ENCODE peak calls at places on chromosomes 6 and 20, in nine cellular contexts. B is IMR-90; Q is sigmoid colon; P is CD8-positive, alpha-beta T cell; D is neural progenitor cell; W is psoas muscle; V is fibroblast of lung; C is cardiac muscle cell; S is heart right ventricle. O is an unnamed sample.

GRCh38 chr20:3161316-3162079 is 1.8 kb upstream of the FASTKD5 start:
- DNase-seq in B (no peak), Q (no peak), W (no peak), S (no peak), P (no peak), C (no peak), V (no peak), D (no peak), O (no peak)

GRCh38 chr6:37077459-37078296 is 72.2 kb downstream of the FGD2 start:
- DNase-seq in W (peak), P (no peak), C (peak), D (peak), B (peak), Q (peak), S (peak), V (peak), O (peak)

GRCh38 chr6:27531772-27532459 is 59.0 kb upstream of the ZNF184 start:
- DNase-seq in B (no peak), C (no peak), Q (no peak), P (no peak), S (no peak), V (no peak), W (no peak), D (no peak), O (no peak)

GRCh38 chr6:10759312-10759839 is 11.8 kb downstream of the TMEM14B start:
- DNase-seq in P (no peak), D (peak), B (peak), S (no peak), Q (no peak), C (peak), V (peak), W (no peak), O (no peak)

GRCh38 chr6:155247618-155248017 is 16.2 kb upstream of the CLDN20 start:
- DNase-seq in V (peak), Q (no peak), P (no peak), W (no peak), D (no peak), C (no peak), B (peak), S (no peak), O (no peak)

GRCh38 chr20:31869942-31870702 is at the start of the genes DUSP15 and TTLL9:
- DNase-seq in S (peak), D (peak), B (no peak), W (no peak), V (no peak), Q (no peak), C (peak), P (no peak), O (peak)

GRCh38 chr6:49322861-49323260 is 140.2 kb downstream of the MMUT start:
- DNase-seq in B (no peak), C (no peak), P (no peak), Q (no peak), W (no peak), D (no peak), S (no peak), V (no peak), O (no peak)

GRCh38 chr6:136782021-136782770 is 10.1 kb downstream of the MAP3K5 start:
- DNase-seq in V (peak), C (no peak), B (peak), Q (no peak), S (no peak), W (no peak), D (no peak), P (no peak), O (no peak)

GRCh38 chr6:149031545-149032317 is 284.9 kb downstream of the UST start:
- DNase-seq in V (peak), P (no peak), Q (no peak), B (peak), W (no peak), C (no peak), S (no peak), D (no peak), O (no peak)

GRCh38 chr6:150723857-150724256 is 124.2 kb downstream of the PLEKHG1 start:
- DNase-seq in B (no peak), Q (no peak), W (no peak), P (no peak), C (no peak), S (no peak), V (no peak), D (no peak), O (no peak)

GRCh38 chr20:32034581-32035397 is 17.3 kb upstream of the HCK start:
- DNase-seq in C (no peak), W (no peak), S (no peak), P (no peak), B (no peak), D (peak), V (no peak), Q (no peak), O (peak)

GRCh38 chr6:22025468-22026159 is 271.2 kb downstream of the PRL start:
- DNase-seq in V (peak), S (peak), Q (no peak), B (peak), W (no peak), P (no peak), C (peak), D (peak), O (no peak)

GRCh38 chr6:133241901-133242760 is 974 bp downstream of the EYA4 start:
- DNase-seq in S (peak), Q (peak), C (peak), P (no peak), V (peak), D (peak), B (peak), W (peak), O (no peak)

GRCh38 chr6:4819706-4820283 is 43.6 kb downstream of the CDYL start:
- DNase-seq in C (no peak), Q (no peak), P (no peak), D (peak), S (no peak), V (no peak), W (no peak), B (peak), O (no peak)

GRCh38 chr6:30325150-30325872 is 1.4 kb upstream of the TRIM39 start:
- DNase-seq in B (peak), W (peak), C (no peak), S (no peak), V (peak), Q (peak), P (no peak), D (peak), O (peak)

GRCh38 chr6:51753635-51754034 is 333.8 kb downstream of the PKHD1 start:
- DNase-seq in V (no peak), S (no peak), B (no peak), P (no peak), Q (no peak), D (peak), C (peak), W (no peak), O (no peak)

GRCh38 chr20:3744806-3745685 is 12.6 kb downstream of the HSPA12B start:
- DNase-seq in S (peak), Q (peak), B (no peak), P (peak), V (no peak), W (peak), D (peak), C (peak), O (peak)

GRCh38 chr20:14761903-14762302 is 424.5 kb upstream of the FLRT3 start:
- DNase-seq in S (no peak), V (no peak), C (peak), W (no peak), P (no peak), B (no peak), D (no peak), Q (no peak), O (no peak)

GRCh38 chr20:63457737-63458136 is 14.7 kb downstream of the KCNQ2 start:
- DNase-seq in D (no peak), P (no peak), S (peak), B (no peak), V (peak), C (no peak), Q (no peak), W (no peak), O (no peak)

GRCh38 chr20:1920252-1920651 is 25.0 kb downstream of the SIRPA start:
- DNase-seq in B (no peak), Q (no peak), P (no peak), S (no peak), V (no peak), W (no peak), C (no peak), D (no peak), O (no peak)

GRCh38 chr6:157107915-157108651 is 215.2 kb downstream of the TMEM242 start:
- DNase-seq in Q (no peak), B (peak), S (no peak), V (peak), D (no peak), W (no peak), C (no peak), P (no peak), O (no peak)

GRCh38 chr6:41182069-41183034 is 18.6 kb downstream of the TREML2 start:
- DNase-seq in V (peak), B (peak), Q (no peak), C (peak), S (no peak), D (peak), P (peak), W (no peak), O (no peak)

GRCh38 chr6:111731404-111732195 is 125.9 kb upstream of the TRAF3IP2 start:
- DNase-seq in D (peak), S (no peak), Q (no peak), B (peak), P (no peak), V (no peak), C (no peak), W (no peak), O (no peak)

GRCh38 chr6:136415351-136416005 is 125.8 kb upstream of the BCLAF1 start:
- DNase-seq in C (no peak), D (no peak), P (no peak), W (no peak), S (no peak), B (peak), V (peak), Q (no peak), O (peak)

GRCh38 chr6:141562801-141563763 is 569.6 kb upstream of the GJE1 start:
- DNase-seq in C (peak), V (peak), P (peak), B (peak), W (peak), Q (peak), D (peak), S (peak), O (peak)

GRCh38 chr6:33176906-33177305 is 15.4 kb downstream of the COL11A2 start:
- DNase-seq in V (no peak), S (no peak), B (no peak), Q (no peak), W (no peak), P (no peak), C (no peak), D (no peak), O (no peak)

GRCh38 chr6:134398453-134398852 is 80.5 kb upstream of the SGK1 start:
- DNase-seq in V (no peak), B (no peak), W (no peak), S (no peak), C (no peak), P (no peak), D (no peak), Q (no peak), O (no peak)

GRCh38 chr20:48523191-48523757 is 304.5 kb downstream of the PREX1 start:
- DNase-seq in V (peak), C (peak), S (peak), W (no peak), B (peak), P (no peak), D (peak), Q (no peak), O (no peak)

GRCh38 chr6:43544461-43544860 is 27.6 kb downstream of the POLR1C start:
- DNase-seq in W (no peak), P (no peak), D (no peak), C (no peak), B (no peak), Q (no peak), S (no peak), V (no peak), O (no peak)

GRCh38 chr20:3785240-3786125 is 1.1 kb downstream of the CENPB start:
- DNase-seq in P (no peak), D (peak), Q (no peak), B (no peak), V (no peak), C (no peak), W (peak), S (peak), O (no peak)

GRCh38 chr20:40860487-40860902 is 168.1 kb upstream of the TOP1 start:
- DNase-seq in P (no peak), B (peak), S (no peak), Q (no peak), D (no peak), C (no peak), W (no peak), V (peak), O (no peak)

GRCh38 chr6:52995913-52996685 is 1.0 kb upstream of the GSTA4 start:
- DNase-seq in S (peak), D (peak), C (peak), P (peak), W (peak), Q (peak), B (peak), V (peak), O (peak)

GRCh38 chr6:166955121-166955864 is 1.1 kb downstream of the RNASET2 start:
- DNase-seq in D (peak), S (no peak), W (peak), V (no peak), C (peak), P (peak), Q (peak), B (no peak), O (no peak)

GRCh38 chr6:125867483-125867935 is 76.7 kb downstream of the NCOA7 start:
- DNase-seq in B (peak), P (no peak), C (no peak), S (no peak), Q (no peak), V (peak), D (peak), W (no peak), O (no peak)

GRCh38 chr6:45727824-45728449 is 287.7 kb downstream of the CLIC5 start:
- DNase-seq in S (no peak), W (no peak), V (no peak), C (no peak), B (no peak), P (no peak), D (no peak), Q (no peak), O (no peak)

GRCh38 chr20:51420111-51420510 is 122.4 kb downstream of the NFATC2 start:
- DNase-seq in P (no peak), D (no peak), C (no peak), S (no peak), Q (no peak), V (peak), B (peak), W (no peak), O (no peak)

GRCh38 chr6:158038291-158039177 is 56.9 kb downstream of the SYNJ2 start:
- DNase-seq in C (no peak), P (no peak), Q (peak), V (no peak), D (no peak), S (no peak), B (no peak), W (no peak), O (peak)

GRCh38 chr6:144568241-144568640 is 283.1 kb downstream of the UTRN start:
- DNase-seq in P (no peak), V (no peak), S (no peak), W (no peak), B (no peak), D (no peak), C (no peak), Q (no peak), O (no peak)

GRCh38 chr6:70843328-70843918 is 113.4 kb downstream of the B3GAT2 start:
- DNase-seq in C (no peak), W (no peak), P (no peak), V (no peak), D (no peak), S (no peak), Q (no peak), B (no peak), O (no peak)

GRCh38 chr6:150418825-150419594 is 50.2 kb downstream of the IYD start:
- DNase-seq in D (peak), W (peak), V (peak), S (peak), C (peak), B (peak), P (peak), Q (peak), O (peak)

DNA sequence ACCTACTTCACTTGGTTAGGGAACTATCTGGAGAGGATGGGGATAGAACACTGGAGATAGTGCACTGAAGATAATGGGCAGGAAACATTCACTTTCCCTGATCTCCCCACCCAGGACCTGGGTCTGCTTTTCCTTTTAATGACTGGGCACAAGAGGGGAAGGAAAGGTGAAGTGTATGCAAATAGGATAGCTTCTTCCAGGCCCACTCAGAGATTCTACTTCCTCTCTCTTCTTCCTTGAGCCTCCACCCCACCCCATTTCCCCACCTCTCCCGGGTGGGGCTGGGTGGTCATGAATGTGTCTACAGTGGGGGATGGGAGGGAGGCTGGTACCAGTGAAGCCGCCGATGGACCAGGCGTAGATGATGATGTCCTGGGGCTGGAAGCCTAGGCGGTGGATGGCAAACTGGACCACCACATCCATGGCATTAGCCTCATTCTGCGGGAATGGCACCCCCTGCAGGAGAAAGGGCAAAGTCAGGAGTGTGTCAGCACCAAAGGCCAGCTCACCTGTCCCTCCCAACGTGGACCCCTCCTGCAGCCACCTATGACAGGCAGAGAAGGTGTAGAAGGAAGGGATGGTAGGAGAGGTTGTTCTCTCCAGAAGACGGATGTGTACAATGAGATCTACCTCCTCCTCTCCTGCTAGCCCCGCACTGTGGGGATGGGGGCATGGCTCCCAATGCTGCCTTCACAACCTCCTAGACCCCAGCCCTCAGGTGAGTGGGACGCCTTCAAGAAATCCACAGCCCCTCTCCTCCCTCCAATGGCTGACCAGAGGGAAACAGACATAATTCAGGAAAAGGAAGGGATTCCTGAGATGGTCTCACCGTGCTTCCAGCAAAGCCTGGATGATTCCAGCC is 8.6 kb upstream of the LY6G5C start:
- DNase-seq in B (no peak), S (no peak), D (no peak), C (no peak), P (no peak), Q (no peak), V (no peak), W (no peak), O (no peak)
- TF ChIP-seq CTCF in B (peak), S (peak), D (peak), C (peak), P (peak), Q (no peak), V (peak), W (no peak), O (no peak)

DNA sequence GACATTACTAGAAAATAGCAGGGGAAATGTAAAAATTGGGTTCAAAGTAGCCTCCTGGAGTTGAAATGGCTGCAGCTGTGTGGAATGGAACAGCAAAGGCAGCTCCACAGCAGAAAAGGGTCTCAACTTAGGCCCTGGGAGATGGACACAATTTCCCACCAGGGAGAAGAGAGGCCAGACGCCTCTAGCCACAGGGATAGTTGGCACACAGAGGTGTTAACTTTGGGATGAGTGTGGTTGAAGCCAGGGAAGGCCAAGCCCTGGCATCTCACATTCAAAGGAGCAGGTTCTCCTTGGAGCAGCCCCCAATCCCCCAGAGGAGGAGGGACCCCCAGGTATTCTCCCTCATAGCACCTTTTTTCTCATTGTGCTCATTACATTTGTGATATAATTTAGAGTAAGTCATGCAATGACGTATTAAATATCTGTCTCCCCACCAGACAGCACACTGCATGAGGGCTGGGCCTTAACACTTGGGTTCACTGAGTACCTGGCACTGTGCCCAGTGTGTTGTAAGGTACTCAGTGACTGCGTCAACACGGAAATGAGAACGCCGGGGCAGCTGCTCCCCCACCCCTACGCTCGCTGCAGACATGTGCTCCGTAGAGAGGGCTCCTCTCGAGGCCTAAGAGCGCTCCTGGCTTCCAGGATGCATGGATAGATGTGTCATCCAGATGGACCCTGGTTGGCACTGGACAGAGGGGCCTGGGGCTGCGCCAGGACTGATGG is 76.0 kb upstream of the CD93 start:
- DNase-seq in D (no peak), V (peak), W (peak), P (no peak), C (peak), Q (peak), S (peak), B (no peak), O (peak)
- H3K4me3 ChIP-seq in D (no peak), V (no peak), W (no peak), P (no peak), C (no peak), Q (no peak), S (no peak), B (no peak), O (no peak)

GRCh38 chr6:31760790-31761189 is 1.7 kb upstream of the SAPCD1 start:
- DNase-seq in P (no peak), S (no peak), D (no peak), C (no peak), W (no peak), Q (no peak), V (no peak), B (no peak), O (no peak)
- H3K27ac ChIP-seq in P (no peak), S (no peak), D (no peak), C (no peak), W (no peak), Q (no peak), V (no peak), B (no peak), O (no peak)

GRCh38 chr6:28646650-28647049 is 121.0 kb downstream of the GPX5 start:
- DNase-seq in W (no peak), B (no peak), S (no peak), P (no peak), C (no peak), D (no peak), Q (no peak), V (no peak), O (no peak)
- TF ChIP-seq CTCF in W (no peak), B (no peak), S (no peak), P (no peak), C (no peak), D (no peak), Q (no peak), V (no peak), O (no peak)

GRCh38 chr20:10511507-10512231 is 76.6 kb downstream of the SLX4IP start:
- DNase-seq in C (peak), S (peak), Q (peak), W (peak), P (peak), B (peak), D (peak), V (peak), O (peak)
- H3K4me3 ChIP-seq in C (no peak), S (no peak), Q (no peak), W (peak), P (no peak), B (no peak), D (no peak), V (no peak), O (no peak)

DNA sequence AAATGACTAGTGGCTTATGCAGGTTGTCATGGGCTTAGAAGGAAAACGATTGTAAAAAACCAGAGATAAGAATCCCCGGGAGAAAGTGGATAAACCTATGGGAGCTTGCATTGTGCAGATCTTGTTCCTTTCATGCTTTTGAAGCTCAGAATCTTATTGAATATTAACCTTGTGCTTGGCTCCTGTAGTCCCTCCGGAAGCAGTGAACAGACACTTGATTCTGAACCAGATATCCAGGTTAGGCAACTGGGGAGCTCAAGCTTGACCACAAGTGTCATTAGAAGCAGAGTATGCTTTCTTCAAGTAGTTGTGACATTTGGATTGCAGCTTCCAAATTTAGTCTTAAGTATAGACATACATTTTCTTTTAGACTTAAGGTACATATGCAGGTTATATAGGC is 212.6 kb upstream of the MOCS1 start:
- DNase-seq in C (no peak), D (no peak), B (no peak), P (no peak), Q (no peak), S (no peak), V (no peak), W (no peak), O (no peak)
- H3K27ac ChIP-seq in C (no peak), D (no peak), B (no peak), P (no peak), Q (no peak), S (no peak), V (no peak), W (no peak), O (no peak)

O was measured in tibial artery.